ENCODE peak calls at places on chromosomes 6 and 20, in four cellular contexts. D, X, V and W are unnamed samples.

GRCh38 chr6:125747589-125748533 is 1.6 kb upstream of the HEY2 start:
- DNase-seq in X (no peak), D (no peak), V (no peak), W (peak)

GRCh38 chr6:43570876-43571441 is 4.9 kb downstream of the XPO5 start:
- DNase-seq in X (no peak), D (no peak), V (no peak), W (peak)

GRCh38 chr6:90103056-90103793 is 193.4 kb downstream of the BACH2 start:
- DNase-seq in X (no peak), D (peak), V (peak), W (no peak)

GRCh38 chr6:28643017-28643740 is 117.5 kb downstream of the GPX5 start:
- DNase-seq in X (no peak), D (peak), V (peak), W (peak)

GRCh38 chr20:56731041-56731440 is 101.9 kb downstream of the TFAP2C start:
- DNase-seq in D (no peak), V (no peak), X (no peak), W (no peak)

GRCh38 chr20:40532103-40532502 is 156.9 kb downstream of the MAFB start:
- DNase-seq in V (no peak), D (peak), X (no peak), W (peak)

GRCh38 chr6:156658186-156658585 is 119.0 kb upstream of the ARID1B start:
- DNase-seq in X (no peak), V (no peak), D (no peak), W (no peak)

GRCh38 chr20:52746190-52746589 is 226.0 kb upstream of the TSHZ2 start:
- DNase-seq in V (no peak), X (no peak), D (no peak), W (no peak)

GRCh38 chr6:7138921-7139358 is 31.2 kb downstream of the RREB1 start:
- DNase-seq in X (peak), D (peak), V (no peak), W (no peak)

GRCh38 chr6:115551510-115551909 is 509.2 kb downstream of the FRK start:
- DNase-seq in X (no peak), D (no peak), V (no peak), W (no peak)

GRCh38 chr6:111810321-111811235 is 62.7 kb downstream of the FYN start:
- DNase-seq in V (no peak), X (no peak), D (no peak), W (no peak)

GRCh38 chr20:35001596-35002362 is 46.1 kb downstream of the MYH7B start:
- DNase-seq in D (no peak), V (no peak), X (no peak), W (no peak)

GRCh38 chr6:34866509-34866908 is 21.3 kb downstream of the TAF11 start:
- DNase-seq in V (no peak), D (peak), X (no peak), W (no peak)

GRCh38 chr6:84411060-84411629 is 183.7 kb upstream of the CEP162 start:
- DNase-seq in X (no peak), D (no peak), V (no peak), W (no peak)

GRCh38 chr20:6468751-6469150 is 298.7 kb upstream of the BMP2 start:
- DNase-seq in X (no peak), V (no peak), D (no peak), W (no peak)

GRCh38 chr6:144585217-144585814 is 300.2 kb downstream of the UTRN start:
- DNase-seq in X (peak), V (no peak), D (peak), W (peak)

GRCh38 chr6:167707686-167708500 is 118.8 kb upstream of the AFDN start:
- DNase-seq in V (no peak), D (no peak), X (no peak), W (no peak)

GRCh38 chr6:42923656-42924055 is 5.6 kb upstream of the CNPY3 start:
- DNase-seq in X (no peak), V (no peak), D (no peak), W (no peak)

GRCh38 chr6:154893927-154894326 is 101.2 kb upstream of the TIAM2 start:
- DNase-seq in D (no peak), X (no peak), V (no peak), W (no peak)

GRCh38 chr6:26026833-26027490 is 60.3 kb upstream of the HFE start:
- DNase-seq in X (peak), D (peak), V (peak), W (peak)

GRCh38 chr6:44300424-44300823 is 12.7 kb downstream of the AARS2 start:
- DNase-seq in V (no peak), X (no peak), D (no peak), W (no peak)

GRCh38 chr6:7727951-7728854 is 2.3 kb downstream of the BMP6 start:
- DNase-seq in X (peak), D (no peak), V (no peak), W (no peak)

GRCh38 chr20:61778485-61778863 is 287.2 kb downstream of the TAF4 start:
- DNase-seq in V (no peak), D (no peak), X (no peak), W (no peak)

GRCh38 chr20:22691369-22692118 is 107.2 kb upstream of the FOXA2 start:
- DNase-seq in D (peak), X (peak), V (no peak), W (peak)

GRCh38 chr6:18323935-18324707 is 59.8 kb upstream of the DEK start:
- DNase-seq in V (no peak), X (peak), D (peak), W (peak)

GRCh38 chr6:131764350-131764749 is 43.5 kb upstream of the ENPP1 start:
- DNase-seq in D (peak), V (no peak), X (no peak), W (no peak)

GRCh38 chr6:150770631-150771030 is 94.9 kb upstream of the MTHFD1L start:
- DNase-seq in V (no peak), D (no peak), X (no peak), W (no peak)

GRCh38 chr6:150775804-150776203 is 89.7 kb upstream of the MTHFD1L start:
- DNase-seq in D (no peak), X (no peak), V (no peak), W (no peak)

GRCh38 chr6:150777731-150778130 is 87.8 kb upstream of the MTHFD1L start:
- DNase-seq in D (no peak), X (no peak), V (no peak), W (no peak)

GRCh38 chr6:150775400-150775799 is 90.1 kb upstream of the MTHFD1L start:
- DNase-seq in D (no peak), V (no peak), X (no peak), W (no peak)

GRCh38 chr6:150773969-150774368 is 91.5 kb upstream of the MTHFD1L start:
- DNase-seq in V (no peak), X (no peak), D (no peak), W (no peak)
- TF ChIP-seq MYC in V (no peak), X (no peak), D (no peak), W (no peak)

GRCh38 chr6:80333342-80333741 is 226.9 kb downstream of the BCKDHB start:
- DNase-seq in D (no peak), V (no peak), X (no peak), W (no peak)

GRCh38 chr6:80335061-80335660 is 228.7 kb downstream of the BCKDHB start:
- DNase-seq in D (no peak), V (no peak), X (no peak), W (no peak)

GRCh38 chr6:80341330-80341729 is 234.9 kb downstream of the BCKDHB start:
- DNase-seq in X (no peak), D (no peak), V (no peak), W (no peak)

GRCh38 chr6:80336906-80337305 is 230.4 kb downstream of the BCKDHB start:
- DNase-seq in V (no peak), D (no peak), X (no peak), W (no peak)

GRCh38 chr6:80338201-80338836 is 231.8 kb downstream of the BCKDHB start:
- DNase-seq in D (peak), V (no peak), X (peak), W (peak)
- TF ChIP-seq MYC in D (no peak), V (no peak), X (no peak), W (no peak)

DNA sequence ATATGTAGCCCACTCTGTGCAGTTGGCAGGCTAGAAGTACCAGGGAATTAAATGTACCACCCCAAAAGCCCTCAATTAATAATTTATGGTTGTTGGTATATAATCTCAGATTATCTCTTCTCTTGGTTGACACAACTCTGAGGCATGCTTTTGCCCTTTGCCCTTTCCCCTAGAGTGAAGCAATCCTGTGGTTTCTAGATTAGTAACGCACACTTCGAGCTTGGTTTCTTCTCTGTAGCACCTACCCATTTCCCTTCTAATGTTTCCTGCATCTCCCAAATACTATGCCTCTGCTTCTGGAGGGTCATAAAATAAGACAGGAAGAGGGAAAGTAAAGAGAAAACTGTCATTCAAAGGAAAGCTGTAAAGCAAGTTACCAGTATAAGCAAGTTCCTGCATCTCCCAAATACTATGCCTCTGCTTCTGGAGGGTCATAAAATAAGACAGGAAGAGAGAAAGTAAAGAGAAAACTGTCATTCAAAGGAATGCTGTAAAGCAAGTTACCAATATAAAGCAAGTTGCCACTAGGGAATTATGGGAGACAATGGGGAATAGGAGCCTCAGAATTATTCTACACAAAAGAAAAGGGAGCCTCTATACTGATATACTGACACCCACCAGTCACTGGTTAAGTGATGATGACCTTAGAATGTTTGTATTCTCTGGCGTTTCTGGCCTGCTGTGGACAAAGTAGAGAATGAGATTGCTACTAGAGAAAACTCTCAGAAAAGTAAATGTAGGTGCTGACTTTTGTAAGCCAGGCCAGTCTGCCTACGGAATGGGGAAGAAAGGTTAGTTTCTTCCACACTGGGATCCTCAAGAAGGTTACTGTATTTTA is 862.6 kb upstream of the MAN1A1 start:
- DNase-seq in X (no peak), V (no peak), D (peak), W (no peak)
- TF ChIP-seq MYC in X (no peak), V (no peak), D (no peak), W (no peak)

GRCh38 chr6:161443868-161444267 is 170.0 kb upstream of the AGPAT4 start:
- DNase-seq in X (no peak), D (no peak), V (no peak), W (no peak)
- TF ChIP-seq MYC in X (no peak), D (no peak), V (no peak), W (no peak)

GRCh38 chr6:135938588-135939215 is 87.2 kb downstream of the PDE7B start:
- DNase-seq in V (no peak), X (no peak), D (peak), W (peak)

GRCh38 chr6:135936606-135937005 is 85.1 kb downstream of the PDE7B start:
- DNase-seq in X (peak), D (no peak), V (no peak), W (no peak)

GRCh38 chr6:135939216-135939610 is 87.7 kb downstream of the PDE7B start:
- DNase-seq in V (no peak), X (no peak), D (no peak), W (no peak)

GRCh38 chr6:135935951-135936601 is 84.6 kb downstream of the PDE7B start:
- DNase-seq in X (peak), V (no peak), D (no peak), W (no peak)

DNA sequence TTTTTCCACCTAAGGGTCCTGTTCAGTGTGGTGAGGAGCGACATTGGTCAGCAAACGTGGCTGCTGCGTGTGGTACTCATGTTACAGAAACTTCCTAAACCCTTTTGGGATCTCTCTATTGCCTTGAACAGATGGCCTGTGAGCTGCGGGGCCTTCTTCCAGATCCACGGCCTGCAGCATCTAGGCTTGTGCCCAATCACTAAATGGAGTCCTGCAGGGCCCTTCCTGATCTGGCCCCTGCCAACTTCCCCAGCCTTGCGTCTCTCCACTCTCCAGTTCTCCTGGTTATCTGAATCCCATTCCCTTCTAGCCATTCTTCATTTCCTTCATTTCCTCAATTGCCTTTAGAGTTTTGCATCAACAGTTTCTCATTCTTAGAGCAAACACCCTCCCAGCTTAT is 85.6 kb downstream of the PDE7B start:
- DNase-seq in X (no peak), D (no peak), V (no peak), W (no peak)
- TF ChIP-seq MYC in X (no peak), D (no peak), V (no peak), W (no peak)

GRCh38 chr6:56380476-56380875 is 133.1 kb upstream of the COL21A1 start:
- DNase-seq in X (no peak), V (no peak), D (peak), W (no peak)

GRCh38 chr6:56378507-56378906 is 131.1 kb upstream of the COL21A1 start:
- DNase-seq in V (no peak), D (no peak), X (no peak), W (no peak)

GRCh38 chr6:56378966-56379608 is 131.7 kb upstream of the COL21A1 start:
- DNase-seq in V (no peak), X (no peak), D (no peak), W (no peak)

GRCh38 chr6:56382416-56382940 is 135.1 kb upstream of the COL21A1 start:
- DNase-seq in X (no peak), V (no peak), D (no peak), W (no peak)

GRCh38 chr6:56381852-56382251 is 134.5 kb upstream of the COL21A1 start:
- DNase-seq in D (peak), X (no peak), V (peak), W (no peak)
- TF ChIP-seq MYC in D (no peak), X (no peak), V (no peak), W (no peak)

DNA sequence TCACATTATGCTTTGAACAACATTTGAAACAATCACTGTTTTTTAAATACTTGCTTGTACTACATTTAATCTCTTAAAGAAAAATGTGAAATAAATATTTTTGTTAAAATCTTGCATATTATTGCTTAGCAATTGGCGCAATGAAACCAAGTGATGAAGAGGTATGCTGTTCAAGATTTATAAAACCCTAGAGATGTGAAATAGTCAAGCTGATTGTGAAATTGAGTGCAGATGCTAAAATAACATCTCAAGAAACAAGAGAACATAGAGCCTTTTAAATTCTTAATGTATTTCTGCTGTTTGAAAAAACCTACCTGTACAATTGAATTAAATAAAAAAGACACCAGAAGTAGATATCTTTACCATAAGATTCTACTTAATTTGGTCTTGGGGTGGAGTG is 179.2 kb upstream of the MCHR2 start:
- DNase-seq in X (no peak), V (no peak), D (no peak), W (no peak)
- TF ChIP-seq MYC in X (no peak), V (no peak), D (no peak), W (no peak)

DNA sequence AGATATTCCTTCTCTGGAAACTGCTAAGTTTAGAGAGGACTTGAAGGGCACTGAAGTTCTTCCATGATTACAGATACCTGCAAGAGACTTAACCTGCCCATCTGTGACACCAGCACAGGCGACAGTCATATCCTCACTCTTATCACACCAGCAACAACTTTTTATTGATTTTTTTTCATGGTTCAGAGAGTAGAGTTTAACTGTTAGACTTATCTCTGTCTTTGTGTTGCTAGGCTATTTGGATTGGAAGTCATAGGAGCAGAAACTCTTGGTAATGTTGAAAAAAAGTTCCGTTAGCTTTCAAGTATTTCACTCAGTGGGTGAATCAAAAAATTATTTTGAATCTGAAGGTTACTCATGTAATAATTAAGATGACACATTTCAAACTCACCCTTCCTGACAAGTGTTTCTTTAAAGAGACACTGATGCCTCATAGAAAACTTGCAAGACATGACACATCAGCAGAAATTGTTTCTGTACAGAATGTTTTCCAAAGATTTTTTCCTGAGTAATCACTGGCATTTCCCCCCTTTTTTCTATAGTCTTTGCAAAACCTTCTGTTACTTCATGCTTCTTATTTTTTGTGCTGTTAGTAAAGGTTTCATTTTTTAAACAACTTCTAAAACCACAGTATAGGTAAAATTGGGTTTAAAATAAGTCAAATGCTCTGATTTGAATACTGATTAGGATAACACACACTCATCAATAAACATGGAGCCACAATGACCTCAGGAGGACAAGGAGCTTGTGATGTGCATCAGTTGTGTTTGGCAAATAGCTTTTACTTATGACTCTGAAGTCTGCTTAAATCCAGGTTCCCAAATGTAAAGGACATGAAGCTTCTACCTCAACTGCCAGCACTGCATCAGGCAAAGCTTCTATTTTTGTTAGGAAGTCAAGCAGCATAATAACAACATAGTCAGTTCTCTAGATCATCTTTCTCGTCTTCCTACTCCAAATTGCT is 252.9 kb upstream of the MAN1A1 start:
- DNase-seq in V (no peak), D (no peak), X (no peak), W (no peak)
- TF ChIP-seq MYC in V (no peak), D (no peak), X (no peak), W (no peak)